ENCODE peak calls at places on chromosomes 6 and 20, in seven cellular contexts. X, A, G, Y, B, C and S are unnamed samples.

GRCh38 chr20:8287328-8287727 is 155.3 kb downstream of the PLCB1 start:
- DNase-seq in X (no peak), A (no peak), G (no peak), Y (no peak), B (no peak), C (no peak), S (no peak)

GRCh38 chr20:23366384-23366783 is 4.4 kb downstream of the GZF1 start:
- DNase-seq in X (no peak), A (no peak), G (no peak), Y (no peak), B (no peak), C (no peak), S (no peak)

GRCh38 chr6:63573140-63573898 is 1.0 kb downstream of the LOC128125822 start:
- DNase-seq in X (peak; percentile 95), A (no peak), G (peak; percentile 72), Y (peak; percentile 93), B (peak; percentile 61), C (peak; percentile 88), S (peak; percentile 93)

GRCh38 chr20:33732166-33732970 is 572 bp downstream of the ZNF341 start:
- DNase-seq in X (peak; percentile 91), A (peak; percentile 18), G (peak; percentile 70), Y (peak; percentile 90), B (peak; percentile 84), C (peak; percentile 93), S (peak; percentile 92)

GRCh38 chr6:38646166-38646565 is 6.4 kb upstream of the BTBD9 start:
- DNase-seq in X (no peak), A (no peak), G (no peak), Y (no peak), B (no peak), C (no peak), S (no peak)

GRCh38 chr6:10540073-10540746 is 19.1 kb downstream of the GCNT2 start:
- DNase-seq in X (no peak), A (no peak), G (no peak), Y (no peak), B (no peak), C (no peak), S (no peak)

GRCh38 chr6:135146160-135146920 is 34.8 kb upstream of the MYB start:
- DNase-seq in X (no peak), A (no peak), G (no peak), Y (no peak), B (no peak), C (no peak), S (no peak)

GRCh38 chr6:110560239-110561015 is 84.0 kb upstream of the SLC22A16 start:
- DNase-seq in X (no peak), A (no peak), G (no peak), Y (no peak), B (no peak), C (no peak), S (no peak)

GRCh38 chr6:168047841-168048723 is 30.9 kb downstream of the FRMD1 start:
- DNase-seq in X (no peak), A (no peak), G (no peak), Y (no peak), B (no peak), C (no peak), S (no peak)

GRCh38 chr6:24188571-24188970 is 62.6 kb downstream of the NRSN1 start:
- DNase-seq in X (no peak), A (no peak), G (no peak), Y (no peak), B (no peak), C (no peak), S (no peak)

GRCh38 chr6:41059569-41059968 is 6.6 kb downstream of the APOBEC2 start:
- DNase-seq in X (no peak), A (no peak), G (no peak), Y (no peak), B (no peak), C (no peak), S (no peak)

GRCh38 chr6:135328136-135328535 is 147.0 kb downstream of the MYB start:
- DNase-seq in X (no peak), A (no peak), G (no peak), Y (no peak), B (no peak), C (no peak), S (no peak)

GRCh38 chr6:579339-579738 is 77.6 kb downstream of the HUS1B start:
- DNase-seq in X (no peak), A (peak; percentile 10), G (no peak), Y (no peak), B (peak; percentile 41), C (no peak), S (no peak)
- H3K4me3 ChIP-seq in X (no peak overlapping the region), A (no peak overlapping the region), G (no peak overlapping the region), Y (no peak overlapping the region), B (no peak overlapping the region), C (no peak overlapping the region), S (no peak overlapping the region)

DNA sequence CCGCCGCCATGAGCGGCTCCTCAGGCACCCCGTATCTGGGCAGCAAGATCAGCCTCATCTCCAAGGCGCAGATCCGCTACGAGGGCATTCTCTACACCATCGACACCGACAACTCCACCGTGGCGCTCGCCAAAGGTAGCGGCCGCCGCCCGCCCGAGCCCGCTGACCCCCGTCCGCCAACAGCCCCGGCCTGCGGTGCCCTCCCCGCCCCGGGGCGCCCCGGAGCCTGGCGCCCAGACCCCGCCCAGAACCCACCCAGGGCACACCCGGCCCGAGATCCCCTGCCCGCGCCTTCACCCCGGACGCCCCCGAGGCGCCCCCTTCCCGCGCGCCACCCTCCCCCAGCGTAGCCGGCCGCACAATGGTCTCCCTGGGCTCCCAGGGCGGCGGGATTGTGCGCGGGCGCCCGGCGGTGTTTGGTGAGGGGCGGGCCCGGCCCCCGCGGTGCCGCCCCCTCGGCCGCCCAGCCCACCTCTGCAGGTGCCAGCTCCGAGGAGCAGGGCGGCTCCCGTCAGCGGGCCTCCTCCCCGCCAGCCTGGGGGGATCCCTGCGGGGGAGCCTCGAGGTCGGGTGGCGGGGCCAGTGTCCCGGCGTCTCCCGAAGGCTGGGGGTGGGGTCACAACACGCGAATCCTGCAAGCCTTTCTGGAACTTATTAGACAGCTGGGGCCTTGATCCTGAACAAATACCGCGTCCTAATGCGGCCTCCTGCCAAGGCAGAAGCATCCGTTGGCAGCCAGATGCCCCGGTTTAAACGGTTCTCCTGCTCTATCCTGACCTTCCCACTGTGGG is 579 bp downstream of the LSM14B start:
- DNase-seq in X (peak; percentile 66), A (no peak), G (no peak), Y (peak; percentile 63), B (peak; percentile 50), C (peak; percentile 80), S (peak; percentile 64)
- H3K27ac ChIP-seq in X (peak overlapping the region; percentile 88), A (peak overlapping the region; percentile 98), G (peak overlapping the region; percentile 64), Y (peak overlapping the region; percentile 83), B (peak overlapping the region; percentile 73), C (peak overlapping the region; percentile 97), S (peak overlapping the region; percentile 97)

GRCh38 chr6:140225587-140226438 is 851.4 kb upstream of the CITED2 start:
- DNase-seq in X (no peak), A (no peak), G (no peak), Y (no peak), B (no peak), C (no peak), S (no peak)

GRCh38 chr6:140228491-140228890 is 854.0 kb upstream of the CITED2 start:
- DNase-seq in X (no peak), A (no peak), G (no peak), Y (no peak), B (no peak), C (no peak), S (no peak)

GRCh38 chr6:140230282-140230681 is 855.8 kb upstream of the CITED2 start:
- DNase-seq in X (peak; percentile 78), A (no peak), G (no peak), Y (no peak), B (no peak), C (no peak), S (peak; percentile 53)

GRCh38 chr6:140226637-140227036 is 852.2 kb upstream of the CITED2 start:
- DNase-seq in X (no peak), A (no peak), G (no peak), Y (no peak), B (no peak), C (no peak), S (no peak)
- TF ChIP-seq EP300 in X (no peak), A (no peak), G (no peak), Y (no peak), B (no peak), C (no peak), S (no peak)

GRCh38 chr6:31538805-31539400 is 2.9 kb downstream of the DDX39B start:
- DNase-seq in X (no peak), A (no peak), G (no peak), Y (no peak), B (no peak), C (no peak), S (no peak)
- H3K4me3 ChIP-seq in X (no peak overlapping the region), A (no peak overlapping the region), G (no peak overlapping the region), Y (no peak overlapping the region), B (peak overlapping the region; percentile 76), C (peak overlapping the region; percentile 68), S (no peak overlapping the region)

GRCh38 chr6:5231289-5231688 is 29.5 kb downstream of the LYRM4 start:
- DNase-seq in X (no peak), A (no peak), G (no peak), Y (no peak), B (no peak), C (no peak), S (no peak)
- H3K27ac ChIP-seq in X (no peak overlapping the region), A (no peak overlapping the region), G (no peak overlapping the region), Y (no peak overlapping the region), B (peak overlapping the region; percentile 35), C (no peak overlapping the region), S (no peak overlapping the region)

GRCh38 chr6:121443953-121444590 is 8.6 kb downstream of the GJA1 start:
- DNase-seq in X (no peak), A (no peak), G (no peak), Y (no peak), B (no peak), C (no peak), S (no peak)
- TF ChIP-seq EP300 in X (no peak), A (no peak), G (no peak), Y (no peak), B (no peak), C (no peak), S (no peak)